ENCODE peak calls at places on chromosomes 7 and 10, in four cellular contexts. One of them, this sample, is unnamed.

GRCh38 chr10:46309511-46310142 is 22.8 kb downstream of the ANTXRL start:
- DNase-seq in CD8-positive, alpha-beta memory T cell: no peak
- DNase-seq in SK-N-MC: no peak
- DNase-seq in foreskin fibroblast: no peak
- DNase-seq in this sample: no peak

GRCh38 chr7:12389089-12389700 is 14.5 kb downstream of the VWDE start:
- DNase-seq in CD8-positive, alpha-beta memory T cell: peak
- DNase-seq in SK-N-MC: peak
- DNase-seq in foreskin fibroblast: peak
- DNase-seq in this sample: peak

GRCh38 chr10:4353964-4354363 is 472.0 kb upstream of the AKR1E2 start:
- DNase-seq in CD8-positive, alpha-beta memory T cell: no peak
- DNase-seq in SK-N-MC: no peak
- DNase-seq in foreskin fibroblast: no peak
- DNase-seq in this sample: no peak

GRCh38 chr7:11427686-11428273 is 404.2 kb downstream of the THSD7A start:
- DNase-seq in CD8-positive, alpha-beta memory T cell: no peak
- DNase-seq in SK-N-MC: peak
- DNase-seq in foreskin fibroblast: peak
- DNase-seq in this sample: peak

GRCh38 chr7:88761779-88762178 is 2.3 kb downstream of the ZNF804B start:
- DNase-seq in CD8-positive, alpha-beta memory T cell: no peak
- DNase-seq in SK-N-MC: no peak
- DNase-seq in foreskin fibroblast: no peak
- DNase-seq in this sample: no peak

GRCh38 chr10:87093461-87094372 is 926 bp downstream of the GLUD1 start:
- DNase-seq in CD8-positive, alpha-beta memory T cell: peak
- DNase-seq in SK-N-MC: no peak
- DNase-seq in foreskin fibroblast: peak
- DNase-seq in this sample: peak

GRCh38 chr7:87116315-87116714 is 35.9 kb upstream of the DMTF1 start:
- DNase-seq in CD8-positive, alpha-beta memory T cell: no peak
- DNase-seq in SK-N-MC: no peak
- DNase-seq in foreskin fibroblast: no peak
- DNase-seq in this sample: no peak

GRCh38 chr7:111727905-111728634 is 165.8 kb upstream of the IMMP2L start:
- DNase-seq in CD8-positive, alpha-beta memory T cell: no peak
- DNase-seq in SK-N-MC: no peak
- DNase-seq in foreskin fibroblast: no peak
- DNase-seq in this sample: no peak

GRCh38 chr10:123687758-123688157 is 21.6 kb downstream of the GPR26 start:
- DNase-seq in CD8-positive, alpha-beta memory T cell: no peak
- DNase-seq in SK-N-MC: no peak
- DNase-seq in foreskin fibroblast: no peak
- DNase-seq in this sample: no peak

GRCh38 chr7:40329601-40330153 is 194.9 kb downstream of the SUGCT start:
- DNase-seq in CD8-positive, alpha-beta memory T cell: no peak
- DNase-seq in SK-N-MC: peak
- DNase-seq in foreskin fibroblast: peak
- DNase-seq in this sample: peak

GRCh38 chr10:14670551-14671240 is 104.0 kb downstream of the FAM107B start:
- DNase-seq in CD8-positive, alpha-beta memory T cell: no peak
- DNase-seq in SK-N-MC: no peak
- DNase-seq in foreskin fibroblast: no peak
- DNase-seq in this sample: no peak

GRCh38 chr7:28714452-28715120 is 243.5 kb downstream of the TRIL start:
- DNase-seq in CD8-positive, alpha-beta memory T cell: no peak
- DNase-seq in SK-N-MC: no peak
- DNase-seq in foreskin fibroblast: no peak
- DNase-seq in this sample: no peak

GRCh38 chr10:65708057-65708456 is 1217.8 kb upstream of the LRRTM3 start:
- DNase-seq in CD8-positive, alpha-beta memory T cell: no peak
- DNase-seq in SK-N-MC: no peak
- DNase-seq in foreskin fibroblast: no peak
- DNase-seq in this sample: no peak

GRCh38 chr7:158266426-158266816 is 321.2 kb downstream of the PTPRN2 start:
- DNase-seq in CD8-positive, alpha-beta memory T cell: peak
- DNase-seq in SK-N-MC: no peak
- DNase-seq in foreskin fibroblast: no peak
- DNase-seq in this sample: no peak

GRCh38 chr10:43202224-43202656 is 64.0 kb downstream of the CSGALNACT2 start:
- DNase-seq in CD8-positive, alpha-beta memory T cell: peak
- DNase-seq in SK-N-MC: no peak
- DNase-seq in foreskin fibroblast: no peak
- DNase-seq in this sample: no peak

GRCh38 chr10:102300289-102300843 is 55.0 kb downstream of the GBF1 start:
- DNase-seq in CD8-positive, alpha-beta memory T cell: no peak
- DNase-seq in SK-N-MC: no peak
- DNase-seq in foreskin fibroblast: peak
- DNase-seq in this sample: no peak

GRCh38 chr10:72260588-72261322 is 13.0 kb upstream of the DDIT4 start:
- DNase-seq in CD8-positive, alpha-beta memory T cell: peak
- DNase-seq in SK-N-MC: no peak
- DNase-seq in foreskin fibroblast: peak
- DNase-seq in this sample: peak

GRCh38 chr7:128201067-128201689 is 39.9 kb upstream of the LEP start:
- DNase-seq in CD8-positive, alpha-beta memory T cell: no peak
- DNase-seq in SK-N-MC: no peak
- DNase-seq in foreskin fibroblast: no peak
- DNase-seq in this sample: no peak

GRCh38 chr10:110919971-110920881 is 822 bp downstream of the SHOC2 start:
- DNase-seq in CD8-positive, alpha-beta memory T cell: peak
- DNase-seq in SK-N-MC: no peak
- DNase-seq in foreskin fibroblast: no peak
- DNase-seq in this sample: peak

GRCh38 chr7:134016223-134016941 is 110.8 kb upstream of the LRGUK start:
- DNase-seq in CD8-positive, alpha-beta memory T cell: no peak
- DNase-seq in SK-N-MC: no peak
- DNase-seq in foreskin fibroblast: no peak
- DNase-seq in this sample: no peak

GRCh38 chr7:103432713-103433112 is 13.3 kb downstream of the SLC26A5 start:
- DNase-seq in CD8-positive, alpha-beta memory T cell: no peak
- DNase-seq in SK-N-MC: no peak
- DNase-seq in foreskin fibroblast: no peak
- DNase-seq in this sample: no peak

GRCh38 chr7:51016546-51016945 is 233.8 kb upstream of the GRB10 start:
- DNase-seq in CD8-positive, alpha-beta memory T cell: no peak
- DNase-seq in SK-N-MC: no peak
- DNase-seq in foreskin fibroblast: no peak
- DNase-seq in this sample: no peak

GRCh38 chr7:117859246-117859812 is 13.9 kb downstream of the CTTNBP2 start:
- DNase-seq in CD8-positive, alpha-beta memory T cell: no peak
- DNase-seq in SK-N-MC: no peak
- DNase-seq in foreskin fibroblast: no peak
- DNase-seq in this sample: no peak

GRCh38 chr7:96579101-96579500 is 130.5 kb downstream of the SEM1 start:
- DNase-seq in CD8-positive, alpha-beta memory T cell: no peak
- DNase-seq in SK-N-MC: no peak
- DNase-seq in foreskin fibroblast: no peak
- DNase-seq in this sample: no peak

GRCh38 chr7:127711872-127712271 is 59.9 kb downstream of the SND1 start:
- DNase-seq in CD8-positive, alpha-beta memory T cell: no peak
- DNase-seq in SK-N-MC: no peak
- DNase-seq in foreskin fibroblast: no peak
- DNase-seq in this sample: no peak

GRCh38 chr10:112834661-112835060 is 115.4 kb upstream of the TCF7L2 start:
- DNase-seq in CD8-positive, alpha-beta memory T cell: no peak
- DNase-seq in SK-N-MC: no peak
- DNase-seq in foreskin fibroblast: no peak
- DNase-seq in this sample: no peak

GRCh38 chr10:122062831-122063674 is 74.1 kb downstream of the TACC2 start:
- DNase-seq in CD8-positive, alpha-beta memory T cell: no peak
- DNase-seq in SK-N-MC: no peak
- DNase-seq in foreskin fibroblast: peak
- DNase-seq in this sample: no peak

GRCh38 chr7:96328016-96328415 is 6.1 kb upstream of the SLC25A13 start:
- DNase-seq in CD8-positive, alpha-beta memory T cell: no peak
- DNase-seq in SK-N-MC: no peak
- DNase-seq in foreskin fibroblast: no peak
- DNase-seq in this sample: no peak

GRCh38 chr10:114638874-114639625 is 19.0 kb downstream of the ABLIM1 start:
- DNase-seq in CD8-positive, alpha-beta memory T cell: no peak
- DNase-seq in SK-N-MC: no peak
- DNase-seq in foreskin fibroblast: peak
- DNase-seq in this sample: no peak

GRCh38 chr10:3763852-3764625 is 21.0 kb downstream of the KLF6 start:
- DNase-seq in CD8-positive, alpha-beta memory T cell: no peak
- DNase-seq in SK-N-MC: no peak
- DNase-seq in foreskin fibroblast: no peak
- DNase-seq in this sample: no peak

GRCh38 chr7:86469680-86470295 is 173.9 kb upstream of the GRM3 start:
- DNase-seq in CD8-positive, alpha-beta memory T cell: no peak
- DNase-seq in SK-N-MC: peak
- DNase-seq in foreskin fibroblast: peak
- DNase-seq in this sample: peak

GRCh38 chr10:52486840-52487611 is 172.9 kb downstream of the DKK1 start:
- DNase-seq in CD8-positive, alpha-beta memory T cell: no peak
- DNase-seq in SK-N-MC: no peak
- DNase-seq in foreskin fibroblast: peak
- DNase-seq in this sample: no peak

GRCh38 chr10:24858908-24859270 is 93.5 kb downstream of the PRTFDC1 start:
- DNase-seq in CD8-positive, alpha-beta memory T cell: no peak
- DNase-seq in SK-N-MC: no peak
- DNase-seq in foreskin fibroblast: no peak
- DNase-seq in this sample: no peak

GRCh38 chr7:78499966-78500365 is 701.4 kb downstream of the PHTF2 start:
- DNase-seq in CD8-positive, alpha-beta memory T cell: no peak
- DNase-seq in SK-N-MC: no peak
- DNase-seq in foreskin fibroblast: no peak
- DNase-seq in this sample: no peak

GRCh38 chr10:124996127-124996853 is 54.4 kb downstream of the ZRANB1 start:
- DNase-seq in CD8-positive, alpha-beta memory T cell: no peak
- DNase-seq in SK-N-MC: no peak
- DNase-seq in foreskin fibroblast: no peak
- DNase-seq in this sample: no peak

GRCh38 chr10:128125416-128125943 is 743 bp downstream of the MKI67 start:
- DNase-seq in CD8-positive, alpha-beta memory T cell: no peak
- DNase-seq in SK-N-MC: no peak
- DNase-seq in foreskin fibroblast: no peak
- DNase-seq in this sample: no peak

DNA sequence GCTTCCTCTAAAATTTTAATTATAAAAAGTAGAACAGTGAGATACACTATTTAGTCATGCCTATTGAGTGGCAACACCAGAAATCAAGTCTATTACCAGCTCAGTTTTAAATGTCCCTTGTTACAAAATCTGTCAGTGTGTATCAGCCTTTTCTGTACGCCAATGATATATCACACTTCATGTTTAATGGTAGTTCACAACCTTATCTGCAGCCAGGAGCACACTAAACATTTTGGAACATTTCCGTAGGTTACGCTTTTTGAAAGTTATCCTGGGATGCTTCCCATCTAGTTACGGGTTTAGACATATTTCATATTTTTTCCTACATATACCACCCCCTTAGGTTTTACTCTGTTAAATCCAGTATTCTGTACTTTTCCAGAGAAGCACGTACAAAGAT is 5.4 kb downstream of the HNRNPA2B1 start:
- DNase-seq in CD8-positive, alpha-beta memory T cell: no peak
- DNase-seq in SK-N-MC: no peak
- DNase-seq in foreskin fibroblast: no peak
- DNase-seq in this sample: no peak
- H3K4me3 ChIP-seq in CD8-positive, alpha-beta memory T cell: peak
- H3K4me3 ChIP-seq in SK-N-MC: no peak
- H3K4me3 ChIP-seq in foreskin fibroblast: no peak
- H3K4me3 ChIP-seq in this sample: no peak

DNA sequence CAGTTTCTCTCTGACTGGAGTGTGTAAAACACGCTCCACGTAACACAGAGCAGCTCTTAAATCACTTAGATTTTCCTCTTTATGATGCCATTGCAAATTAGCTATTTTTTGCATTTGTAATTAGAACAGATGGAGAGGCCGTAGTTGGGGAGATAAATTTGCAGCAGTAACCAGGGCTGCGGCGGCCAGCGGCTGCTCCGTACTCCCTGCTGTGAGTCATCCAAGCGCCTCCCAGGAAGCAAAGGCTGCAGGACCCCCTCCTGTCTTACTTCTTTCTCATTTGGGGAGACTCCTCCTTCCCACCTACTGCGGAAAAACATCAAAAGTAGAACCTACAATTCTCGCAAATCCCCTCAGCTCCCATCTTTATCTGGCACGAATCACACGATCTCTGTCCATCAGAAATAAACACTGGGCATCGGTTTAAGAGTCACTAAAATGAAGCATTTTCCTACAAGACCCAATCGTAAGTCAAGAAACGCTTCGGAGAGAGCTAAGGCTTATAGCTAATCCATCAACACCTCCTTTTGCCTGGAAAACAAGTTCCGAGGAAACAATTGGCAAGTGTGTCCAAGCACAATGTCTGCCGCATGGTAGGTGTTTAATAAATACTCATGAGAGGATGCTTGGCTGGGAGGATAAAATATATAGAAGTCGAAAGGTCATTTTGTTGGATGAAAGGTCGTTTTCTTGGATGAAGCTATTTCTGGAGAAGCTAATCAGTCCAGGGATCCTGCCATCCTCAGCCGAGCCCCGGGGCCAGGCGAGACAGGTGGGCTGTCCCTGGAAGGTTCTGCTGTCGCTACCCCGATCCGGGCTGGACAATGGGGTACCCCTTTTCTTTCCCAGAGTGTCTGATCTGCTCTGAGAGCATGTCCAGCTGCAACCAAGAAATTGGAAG is 31.7 kb upstream of the MSRB2 start:
- DNase-seq in CD8-positive, alpha-beta memory T cell: no peak
- DNase-seq in SK-N-MC: no peak
- DNase-seq in foreskin fibroblast: peak
- DNase-seq in this sample: no peak
- H3K4me3 ChIP-seq in CD8-positive, alpha-beta memory T cell: no peak
- H3K4me3 ChIP-seq in SK-N-MC: no peak
- H3K4me3 ChIP-seq in foreskin fibroblast: no peak
- H3K4me3 ChIP-seq in this sample: no peak

GRCh38 chr10:31099664-31100063 is 68.0 kb upstream of the ZNF438 start:
- DNase-seq in CD8-positive, alpha-beta memory T cell: no peak
- DNase-seq in SK-N-MC: no peak
- DNase-seq in foreskin fibroblast: no peak
- DNase-seq in this sample: no peak
- H3K4me3 ChIP-seq in CD8-positive, alpha-beta memory T cell: no peak
- H3K4me3 ChIP-seq in SK-N-MC: no peak
- H3K4me3 ChIP-seq in foreskin fibroblast: no peak
- H3K4me3 ChIP-seq in this sample: no peak

GRCh38 chr10:126523071-126523470 is 134.8 kb upstream of the ADAM12 start:
- DNase-seq in CD8-positive, alpha-beta memory T cell: no peak
- DNase-seq in SK-N-MC: no peak
- DNase-seq in foreskin fibroblast: no peak
- DNase-seq in this sample: no peak
- H3K4me3 ChIP-seq in CD8-positive, alpha-beta memory T cell: no peak
- H3K4me3 ChIP-seq in SK-N-MC: no peak
- H3K4me3 ChIP-seq in foreskin fibroblast: no peak
- H3K4me3 ChIP-seq in this sample: no peak